ENCODE peak calls at places on chromosomes 3 and 15, in six cellular contexts. C, I, O, D, X and J are unnamed samples.

GRCh38 chr15:66389098-66389858 is 2.6 kb downstream of the MAP2K1 start:
- DNase-seq in I (no peak), X (no peak), C (no peak), D (no peak), O (no peak), J (no peak)

GRCh38 chr3:82308755-82309154 is 547.3 kb upstream of the GBE1 start:
- DNase-seq in I (no peak), O (no peak), D (no peak), X (no peak), C (no peak), J (no peak)

GRCh38 chr3:152737021-152737908 is 97.7 kb upstream of the P2RY1 start:
- DNase-seq in D (peak; percentile 81), X (peak; percentile 2), O (peak; percentile 92), I (no peak), C (no peak), J (no peak)

GRCh38 chr3:187367561-187368103 is 553 bp upstream of the RTP4 start:
- DNase-seq in D (no peak), O (no peak), C (no peak), I (no peak), X (no peak), J (no peak)

GRCh38 chr3:129469026-129469425 is 29.0 kb downstream of the IFT122 start:
- DNase-seq in D (no peak), X (no peak), O (no peak), C (no peak), I (no peak), J (no peak)

GRCh38 chr3:9793161-9793781 is 389 bp downstream of the ARPC4 start:
- DNase-seq in D (no peak), O (peak; percentile 51), C (no peak), X (no peak), I (peak; percentile 62), J (peak; percentile 53)

GRCh38 chr3:73094127-73094526 is 32.7 kb downstream of the EBLN2 start:
- DNase-seq in C (no peak), O (no peak), D (peak; percentile 65), X (peak; percentile 20), I (peak; percentile 44), J (no peak)

GRCh38 chr15:67013696-67014095 is 51.7 kb upstream of the SMAD3 start:
- DNase-seq in X (no peak), D (no peak), O (peak; percentile 39), C (peak; percentile 38), I (peak; percentile 87), J (no peak)

GRCh38 chr3:79297242-79297641 is 470.6 kb downstream of the ROBO1 start:
- DNase-seq in D (peak; percentile 44), X (peak; percentile 87), C (no peak), I (peak; percentile 4), O (peak; percentile 94), J (peak; percentile 74)

GRCh38 chr15:43410572-43411214 is 39.8 kb downstream of the TUBGCP4 start:
- DNase-seq in C (no peak), I (peak; percentile 18), D (peak; percentile 6), O (peak; percentile 10), X (no peak), J (peak; percentile 48)

GRCh38 chr3:58026598-58026997 is 18.4 kb downstream of the FLNB start:
- DNase-seq in C (no peak), I (no peak), O (no peak), X (no peak), D (peak; percentile 86), J (no peak)

GRCh38 chr15:23912191-23912590 is 225.1 kb upstream of the NDN start:
- DNase-seq in D (no peak), I (peak; percentile 73), O (no peak), X (no peak), C (peak; percentile 68), J (no peak)

DNA sequence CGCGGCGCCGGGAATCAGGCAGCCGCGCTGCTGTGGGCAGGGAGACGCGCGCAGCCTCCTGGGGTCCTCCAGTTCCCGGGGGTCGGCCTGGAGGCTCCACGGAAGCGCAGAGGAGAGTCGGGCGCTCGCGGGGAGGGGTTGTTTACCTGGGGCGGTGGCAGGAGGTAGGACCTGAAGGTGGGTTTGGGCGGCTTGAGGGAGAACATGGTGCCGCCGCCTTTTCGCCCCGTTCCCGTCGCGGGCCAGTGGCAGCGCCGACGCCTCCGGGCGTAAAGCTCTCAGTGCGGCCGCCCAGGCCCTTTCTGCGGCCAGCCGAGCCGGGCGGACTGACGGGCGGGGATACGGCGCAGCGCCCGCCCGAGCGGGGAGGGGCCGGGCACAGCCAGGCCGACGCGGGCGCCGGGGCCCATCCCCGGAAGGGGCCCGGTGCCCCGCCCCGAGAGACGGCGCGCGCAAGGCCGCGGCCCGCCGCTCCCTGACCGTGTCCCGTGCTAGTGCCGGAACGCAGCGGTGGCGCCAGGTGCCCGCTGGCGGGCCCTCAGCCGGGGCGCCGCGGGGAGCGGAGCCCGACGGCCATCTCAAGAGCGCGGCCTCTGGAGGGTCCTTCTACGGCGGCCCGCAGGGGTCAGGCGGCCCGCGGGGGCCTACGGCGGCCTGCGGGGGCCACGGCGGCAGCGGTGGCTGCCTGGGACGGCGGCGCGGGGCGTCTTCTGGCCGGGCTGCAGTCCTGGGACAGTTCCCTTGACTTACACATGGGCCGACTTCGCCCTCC is at the start of gene MTMR10:
- DNase-seq in D (peak; percentile 65), I (peak; percentile 83), C (peak; percentile 75), O (peak; percentile 65), X (peak; percentile 32), J (peak; percentile 45)
- TF ChIP-seq CTCF in D (no peak), I (no peak), C (no peak), O (no peak), X (no peak), J (no peak)

DNA sequence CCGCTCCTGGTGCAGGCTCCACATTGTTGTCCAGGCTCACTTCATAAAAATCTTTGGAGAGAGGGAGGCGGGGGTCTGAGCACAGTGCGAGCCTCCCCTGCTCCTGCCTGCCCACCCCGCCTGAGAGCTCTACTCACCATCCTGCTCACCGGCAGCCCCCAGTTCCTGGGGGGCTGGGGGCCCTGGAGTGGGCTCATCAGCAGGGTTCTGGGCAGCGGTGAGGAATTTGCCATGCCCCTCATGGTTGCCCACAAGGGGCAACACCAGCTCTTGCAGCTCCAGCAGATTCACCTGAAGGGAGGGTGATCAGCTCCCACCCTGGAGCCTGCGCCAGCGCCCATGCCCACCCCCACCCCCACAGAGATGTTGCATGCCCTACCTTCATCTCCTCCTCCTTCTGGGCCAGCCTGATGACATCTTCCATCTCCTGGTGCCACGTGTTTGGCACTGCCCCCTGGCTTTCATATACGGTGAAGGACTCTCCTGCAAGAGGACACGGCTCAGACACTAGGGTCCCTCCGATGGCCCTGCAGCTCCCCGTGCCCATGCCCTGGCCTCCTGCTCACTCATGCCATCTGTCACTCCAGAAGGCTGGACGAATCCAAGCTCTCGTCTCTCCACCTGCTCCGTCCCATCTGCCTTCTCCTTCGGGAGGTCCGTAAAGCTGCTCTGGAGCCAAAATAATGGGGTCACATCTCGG is 162.1 kb downstream of the TBC1D2B start:
- DNase-seq in O (no peak), C (no peak), I (no peak), D (no peak), X (no peak), J (no peak)
- TF ChIP-seq CTCF in O (no peak), C (no peak), I (peak; percentile 7), D (no peak), X (no peak), J (peak; percentile 16)

GRCh38 chr15:86935841-86936240 is 856.2 kb downstream of the AGBL1 start:
- DNase-seq in X (no peak), D (no peak), C (no peak), O (no peak), I (peak; percentile 63), J (no peak)
- TF ChIP-seq CTCF in X (no peak), D (no peak), C (no peak), O (no peak), I (peak; percentile 59), J (no peak)

GRCh38 chr15:55348281-55348778 is 29.3 kb downstream of the PIGB start:
- DNase-seq in C (no peak), X (no peak), O (no peak), I (peak; percentile 77), D (no peak), J (no peak)

GRCh38 chr15:55343168-55343567 is 24.1 kb downstream of the PIGB start:
- DNase-seq in X (no peak), I (no peak), O (no peak), C (no peak), D (no peak), J (peak; percentile 24)

GRCh38 chr15:55349282-55349681 is 30.3 kb downstream of the PIGB start:
- DNase-seq in C (no peak), I (no peak), O (no peak), D (no peak), X (no peak), J (no peak)

DNA sequence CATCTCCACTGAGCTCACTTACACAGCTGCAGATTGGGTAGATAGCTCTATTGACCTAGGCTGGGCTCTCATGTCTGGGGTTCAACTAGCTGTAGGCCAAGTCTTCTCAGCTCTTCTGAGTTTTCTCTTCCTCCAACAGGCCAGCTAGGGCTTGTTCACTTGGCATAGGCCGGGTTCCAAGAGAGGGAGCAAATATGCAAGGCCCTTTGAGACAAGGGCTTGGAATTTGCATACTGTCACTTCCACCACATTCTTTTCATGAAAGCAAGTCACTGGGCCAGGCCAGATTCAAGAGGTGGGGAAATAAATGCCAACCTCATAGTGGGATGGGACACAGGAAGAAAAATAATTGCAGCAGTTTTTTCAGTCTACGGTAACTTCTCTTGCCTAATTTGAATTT is 25.2 kb downstream of the PIGB start:
- DNase-seq in C (no peak), I (peak; percentile 74), D (no peak), O (no peak), X (no peak), J (peak; percentile 30)
- TF ChIP-seq CTCF in C (no peak), I (no peak), D (no peak), O (no peak), X (no peak), J (no peak)

DNA sequence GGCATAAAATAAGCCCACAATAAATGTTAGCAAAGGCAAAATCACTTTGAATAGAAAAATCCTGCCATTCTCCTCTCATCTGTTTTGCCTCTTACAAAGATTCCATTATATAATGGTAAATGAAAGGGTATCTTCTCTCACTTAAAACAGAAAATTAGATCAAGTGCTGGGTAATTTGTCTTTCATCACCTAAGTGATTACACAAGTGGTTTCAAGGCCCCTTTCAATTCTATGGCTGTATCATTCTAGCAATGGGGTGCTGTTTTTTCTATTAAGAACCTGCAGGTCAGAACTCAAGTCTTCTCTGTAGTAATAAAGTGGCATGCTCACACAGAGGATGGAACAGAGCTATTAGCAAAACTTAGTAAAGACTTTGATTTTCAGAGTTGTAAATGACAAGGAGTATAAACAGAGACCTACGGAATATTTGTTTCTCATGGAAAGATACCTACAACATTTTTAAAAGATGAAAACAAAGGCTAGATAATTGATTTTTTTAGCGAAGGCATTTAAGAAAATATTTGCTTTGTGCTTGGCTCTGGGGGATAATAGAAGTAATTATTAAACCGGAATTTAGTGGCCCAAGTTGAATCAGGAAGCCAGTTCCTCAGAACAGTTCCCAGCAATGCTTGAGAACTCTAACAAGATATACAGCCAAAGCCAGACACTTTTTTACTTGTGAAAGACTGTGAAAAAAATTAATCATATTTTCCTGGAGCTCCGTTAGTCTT is 137.4 kb downstream of the CMSS1 start:
- DNase-seq in O (no peak), D (no peak), C (no peak), I (no peak), X (no peak), J (no peak)
- TF ChIP-seq CTCF in O (no peak), D (no peak), C (no peak), I (no peak), X (no peak), J (no peak)

GRCh38 chr15:86743283-86743903 is 663.7 kb downstream of the AGBL1 start:
- DNase-seq in D (peak; percentile 55), X (no peak), O (peak; percentile 0), I (peak; percentile 87), C (peak; percentile 62), J (no peak)
- TF ChIP-seq CTCF in D (peak; percentile 90), X (no peak), O (peak; percentile 18), I (peak; percentile 98), C (peak; percentile 80), J (peak; percentile 23)